ENCODE peak calls at places on chromosomes 7 and 10, in four cellular contexts. One of them, this sample, is unnamed.

GRCh38 chr7:137343483-137343841 is at the start of gene PTN:
- DNase-seq in neural progenitor cell: peak; percentile 79
- DNase-seq in tibial nerve: no peak
- DNase-seq in GM23248: peak; percentile 74
- DNase-seq in this sample: no peak

GRCh38 chr10:13769926-13770325 is 183.2 kb downstream of the PRPF18 start:
- DNase-seq in neural progenitor cell: no peak
- DNase-seq in tibial nerve: no peak
- DNase-seq in GM23248: peak; percentile 58
- DNase-seq in this sample: no peak

GRCh38 chr10:24307696-24308476 is 98.9 kb downstream of the KIAA1217 start:
- DNase-seq in neural progenitor cell: no peak
- DNase-seq in tibial nerve: no peak
- DNase-seq in GM23248: no peak
- DNase-seq in this sample: no peak

GRCh38 chr10:3901370-3901769 is 116.4 kb upstream of the KLF6 start:
- DNase-seq in GM23248: no peak
- DNase-seq in neural progenitor cell: no peak
- DNase-seq in tibial nerve: no peak
- DNase-seq in this sample: no peak

GRCh38 chr7:102096706-102097427 is 189.8 kb upstream of the SH2B2 start:
- DNase-seq in GM23248: no peak
- DNase-seq in tibial nerve: no peak
- DNase-seq in neural progenitor cell: peak; percentile 25
- DNase-seq in this sample: peak; percentile 57

GRCh38 chr10:48931188-48931587 is 8.5 kb downstream of the LRRC18 start:
- DNase-seq in GM23248: no peak
- DNase-seq in neural progenitor cell: peak; percentile 50
- DNase-seq in tibial nerve: no peak
- DNase-seq in this sample: no peak

GRCh38 chr7:49166441-49166840 is 242.1 kb downstream of the CDC14C start:
- DNase-seq in GM23248: peak; percentile 2
- DNase-seq in tibial nerve: no peak
- DNase-seq in neural progenitor cell: peak; percentile 6
- DNase-seq in this sample: no peak

GRCh38 chr7:157396316-157397035 is 59.7 kb downstream of the DNAJB6 start:
- DNase-seq in GM23248: no peak
- DNase-seq in neural progenitor cell: peak; percentile 23
- DNase-seq in tibial nerve: no peak
- DNase-seq in this sample: no peak

DNA sequence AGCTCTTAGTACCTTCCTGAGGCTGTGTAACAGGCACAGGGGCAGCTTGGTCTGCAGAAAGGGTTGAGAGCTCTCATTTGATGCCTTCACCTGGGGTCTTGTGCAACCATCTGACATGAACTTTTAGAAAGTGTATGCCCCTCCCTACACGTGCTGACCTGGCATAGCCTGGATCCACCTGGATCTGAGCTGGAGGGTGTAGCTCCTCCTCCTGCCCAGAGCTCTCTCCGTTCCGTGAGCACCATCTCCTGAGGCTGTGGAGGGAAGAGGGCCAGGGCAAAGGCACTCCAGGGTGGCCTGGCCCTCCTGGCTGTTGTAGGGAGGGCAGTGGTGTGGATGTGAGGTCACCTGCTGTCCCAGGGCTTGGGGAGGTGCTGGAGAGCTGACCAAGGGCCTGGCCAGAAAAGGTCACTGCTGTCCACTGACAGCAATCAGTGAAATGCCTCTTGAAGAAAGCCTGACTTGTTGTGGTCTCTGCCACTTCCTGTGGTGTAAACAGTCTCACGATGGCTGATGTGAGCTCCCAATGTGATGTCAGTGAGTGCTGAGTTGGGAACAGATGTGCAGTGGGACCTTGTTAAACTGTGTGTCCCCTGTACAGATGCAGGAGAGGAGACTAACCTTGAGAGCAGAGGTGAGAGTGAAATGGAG is 23.0 kb downstream of the AMZ1 start:
- DNase-seq in GM23248: no peak
- DNase-seq in neural progenitor cell: no peak
- DNase-seq in tibial nerve: no peak
- DNase-seq in this sample: no peak
- H3K4me1 ChIP-seq in GM23248: no peaks in the 10 kb centered on the region
- H3K4me1 ChIP-seq in neural progenitor cell: peaks cover 16% of the 10 kb centered on the region
- H3K4me1 ChIP-seq in tibial nerve: peaks cover 4% of the 10 kb centered on the region
- H3K4me1 ChIP-seq in this sample: peaks cover 23% of the 10 kb centered on the region

GRCh38 chr10:97685395-97685958 is 1.6 kb downstream of the AVPI1 start:
- DNase-seq in GM23248: peak; percentile 63
- DNase-seq in neural progenitor cell: peak; percentile 52
- DNase-seq in tibial nerve: no peak
- DNase-seq in this sample: no peak
- H3K27ac ChIP-seq in GM23248: peak overlapping the region; percentile 99
- H3K27ac ChIP-seq in neural progenitor cell: no peak overlapping the region
- H3K27ac ChIP-seq in tibial nerve: peak overlapping the region; percentile 99
- H3K27ac ChIP-seq in this sample: peak overlapping the region; percentile 88

DNA sequence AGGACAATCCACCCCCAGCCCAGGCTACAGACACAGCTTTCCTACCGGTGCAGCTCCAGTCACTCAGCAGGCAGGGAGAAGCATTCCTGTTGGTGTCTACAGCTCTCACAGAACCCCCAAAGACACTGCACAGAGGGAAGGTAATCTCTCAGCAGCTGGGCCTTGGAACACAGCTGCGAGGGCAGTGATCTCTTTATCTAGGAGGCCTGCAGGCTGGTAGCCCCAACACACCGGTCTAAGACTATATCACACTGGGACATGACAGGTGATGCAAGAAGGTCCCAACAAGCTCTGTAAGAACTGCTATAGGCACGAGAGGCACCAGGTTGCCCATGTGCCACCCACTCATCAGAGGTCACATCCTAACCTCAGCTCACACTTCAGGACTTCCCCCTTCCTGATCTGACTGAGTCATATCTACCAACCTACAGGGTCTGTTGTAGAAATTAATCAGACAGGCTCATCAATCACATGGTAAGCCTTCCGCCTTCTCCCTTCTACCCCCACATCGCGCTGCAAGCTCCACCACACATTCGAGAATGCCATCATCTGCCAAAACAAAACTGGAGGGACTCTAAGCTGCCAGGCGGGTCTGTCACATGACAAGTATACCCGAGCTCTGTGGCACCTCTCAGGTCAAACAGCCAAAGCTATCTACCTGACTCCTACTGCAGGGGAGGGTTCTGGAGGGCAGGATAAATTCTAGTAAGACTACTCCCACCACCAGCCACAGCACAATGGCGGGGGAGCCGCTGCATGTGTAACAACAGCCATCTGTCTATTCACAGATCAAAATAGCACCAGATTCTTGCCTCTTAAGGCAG is 26.1 kb downstream of the FAM53B start:
- DNase-seq in GM23248: no peak
- DNase-seq in neural progenitor cell: no peak
- DNase-seq in tibial nerve: no peak
- DNase-seq in this sample: no peak
- H3K4me1 ChIP-seq in GM23248: peaks cover 5% of the 10 kb centered on the region
- H3K4me1 ChIP-seq in neural progenitor cell: peaks cover 27% of the 10 kb centered on the region
- H3K4me1 ChIP-seq in tibial nerve: peaks cover 93% of the 10 kb centered on the region
- H3K4me1 ChIP-seq in this sample: peaks cover 93% of the 10 kb centered on the region

GRCh38 chr7:130903358-130903974 is 169.5 kb upstream of the KLF14 start:
- DNase-seq in GM23248: peak; percentile 96
- DNase-seq in tibial nerve: no peak
- DNase-seq in neural progenitor cell: no peak
- DNase-seq in this sample: no peak

GRCh38 chr7:130904031-130904757 is 170.2 kb upstream of the KLF14 start:
- DNase-seq in tibial nerve: no peak
- DNase-seq in GM23248: peak; percentile 93
- DNase-seq in neural progenitor cell: no peak
- DNase-seq in this sample: no peak

GRCh38 chr7:130902755-130903357 is 168.8 kb upstream of the KLF14 start:
- DNase-seq in tibial nerve: no peak
- DNase-seq in neural progenitor cell: no peak
- DNase-seq in GM23248: no peak
- DNase-seq in this sample: no peak

GRCh38 chr7:130906575-130906974 is 172.6 kb upstream of the KLF14 start:
- DNase-seq in tibial nerve: no peak
- DNase-seq in neural progenitor cell: no peak
- DNase-seq in GM23248: no peak
- DNase-seq in this sample: no peak

DNA sequence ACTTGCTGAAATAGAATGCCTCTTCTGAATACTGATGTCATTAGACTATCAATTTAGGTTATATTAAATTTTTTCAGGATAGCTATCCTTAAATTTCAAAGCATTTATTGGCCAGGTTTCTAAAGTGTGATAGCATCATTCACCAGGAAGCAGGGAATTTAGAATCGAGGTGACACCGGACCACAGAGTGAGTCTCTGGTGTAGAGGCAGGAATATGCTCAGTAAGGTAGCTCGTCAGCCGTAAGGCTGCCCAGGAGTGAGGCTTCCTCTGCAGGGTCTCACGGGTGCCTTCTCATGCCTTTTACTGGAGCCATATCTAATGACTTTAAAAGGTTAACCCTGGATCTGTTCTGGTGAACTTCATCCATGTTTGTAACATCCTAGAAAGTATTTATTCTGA is 170.8 kb upstream of the KLF14 start:
- DNase-seq in GM23248: peak; percentile 30
- DNase-seq in neural progenitor cell: no peak
- DNase-seq in tibial nerve: no peak
- DNase-seq in this sample: no peak
- H3K27ac ChIP-seq in GM23248: peak overlapping the region; percentile 98
- H3K27ac ChIP-seq in neural progenitor cell: no peak overlapping the region
- H3K27ac ChIP-seq in tibial nerve: peak overlapping the region; percentile 94
- H3K27ac ChIP-seq in this sample: peak overlapping the region; percentile 74

GRCh38 chr7:158810846-158811245 is 18.5 kb downstream of the ESYT2 start:
- DNase-seq in neural progenitor cell: no peak
- DNase-seq in GM23248: no peak
- DNase-seq in tibial nerve: no peak
- DNase-seq in this sample: no peak

GRCh38 chr7:158809596-158809995 is 19.7 kb downstream of the ESYT2 start:
- DNase-seq in GM23248: no peak
- DNase-seq in neural progenitor cell: no peak
- DNase-seq in tibial nerve: no peak
- DNase-seq in this sample: no peak

GRCh38 chr7:158811461-158811860 is 17.8 kb downstream of the ESYT2 start:
- DNase-seq in GM23248: peak; percentile 72
- DNase-seq in neural progenitor cell: no peak
- DNase-seq in tibial nerve: no peak
- DNase-seq in this sample: no peak

GRCh38 chr7:158812684-158813083 is 16.6 kb downstream of the ESYT2 start:
- DNase-seq in neural progenitor cell: no peak
- DNase-seq in GM23248: no peak
- DNase-seq in tibial nerve: no peak
- DNase-seq in this sample: no peak

DNA sequence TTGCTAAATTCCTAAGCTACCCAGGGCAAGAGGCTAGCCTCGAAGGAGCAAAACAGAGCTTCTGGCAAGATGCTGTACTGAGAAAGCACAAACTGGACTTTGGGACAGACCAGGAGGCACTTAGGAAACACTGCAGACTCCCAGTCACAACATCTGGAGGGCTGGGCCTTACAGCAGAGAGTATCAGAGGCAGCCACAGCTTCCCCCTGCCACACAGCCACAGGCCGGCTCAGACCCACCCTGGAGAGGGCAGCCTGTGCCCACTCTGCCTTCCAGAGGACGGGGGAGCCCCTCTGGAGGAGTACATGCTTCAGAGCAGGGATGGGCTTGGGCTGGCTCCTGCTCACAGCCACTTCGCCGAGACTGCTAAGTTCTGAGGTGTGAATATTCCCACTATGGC is 17.4 kb downstream of the ESYT2 start:
- DNase-seq in tibial nerve: no peak
- DNase-seq in neural progenitor cell: peak; percentile 5
- DNase-seq in GM23248: peak; percentile 34
- DNase-seq in this sample: no peak
- H3K4me1 ChIP-seq in tibial nerve: peaks cover 28% of the 10 kb centered on the region
- H3K4me1 ChIP-seq in neural progenitor cell: peaks cover 25% of the 10 kb centered on the region
- H3K4me1 ChIP-seq in GM23248: peaks cover 28% of the 10 kb centered on the region
- H3K4me1 ChIP-seq in this sample: peaks cover 89% of the 10 kb centered on the region

GRCh38 chr10:50324680-50325393 is 73.5 kb upstream of the ASAH2 start:
- DNase-seq in GM23248: no peak
- DNase-seq in tibial nerve: no peak
- DNase-seq in neural progenitor cell: no peak
- DNase-seq in this sample: no peak

GRCh38 chr10:50322075-50322474 is 70.8 kb upstream of the ASAH2 start:
- DNase-seq in tibial nerve: no peak
- DNase-seq in GM23248: peak; percentile 79
- DNase-seq in neural progenitor cell: no peak
- DNase-seq in this sample: no peak

GRCh38 chr10:50331486-50331885 is 80.2 kb upstream of the ASAH2 start:
- DNase-seq in neural progenitor cell: no peak
- DNase-seq in GM23248: no peak
- DNase-seq in tibial nerve: no peak
- DNase-seq in this sample: no peak

GRCh38 chr10:50326757-50327701 is 75.7 kb upstream of the ASAH2 start:
- DNase-seq in tibial nerve: no peak
- DNase-seq in GM23248: peak; percentile 80
- DNase-seq in neural progenitor cell: no peak
- DNase-seq in this sample: no peak

GRCh38 chr10:50325449-50326188 is 74.3 kb upstream of the ASAH2 start:
- DNase-seq in GM23248: peak; percentile 99
- DNase-seq in neural progenitor cell: no peak
- DNase-seq in tibial nerve: peak; percentile 16
- DNase-seq in this sample: no peak
- H3K27ac ChIP-seq in GM23248: peak overlapping the region; percentile 73
- H3K27ac ChIP-seq in neural progenitor cell: no peak overlapping the region
- H3K27ac ChIP-seq in tibial nerve: peak overlapping the region; percentile 51
- H3K27ac ChIP-seq in this sample: peak overlapping the region; percentile 70

GRCh38 chr7:1936006-1936310 is 265.9 kb downstream of the ELFN1 start:
- DNase-seq in tibial nerve: no peak
- DNase-seq in neural progenitor cell: no peak
- DNase-seq in GM23248: no peak
- DNase-seq in this sample: no peak

GRCh38 chr7:1935176-1936005 is 265.3 kb downstream of the ELFN1 start:
- DNase-seq in tibial nerve: no peak
- DNase-seq in GM23248: no peak
- DNase-seq in neural progenitor cell: no peak
- DNase-seq in this sample: no peak

GRCh38 chr7:1934756-1935155 is 264.7 kb downstream of the ELFN1 start:
- DNase-seq in GM23248: no peak
- DNase-seq in neural progenitor cell: no peak
- DNase-seq in tibial nerve: no peak
- DNase-seq in this sample: no peak

GRCh38 chr7:1937252-1937605 is 267.2 kb downstream of the ELFN1 start:
- DNase-seq in neural progenitor cell: no peak
- DNase-seq in tibial nerve: no peak
- DNase-seq in GM23248: no peak
- DNase-seq in this sample: no peak

GRCh38 chr7:1936531-1937251 is 266.6 kb downstream of the ELFN1 start:
- DNase-seq in tibial nerve: no peak
- DNase-seq in neural progenitor cell: no peak
- DNase-seq in GM23248: no peak
- DNase-seq in this sample: no peak
- H3K4me1 ChIP-seq in tibial nerve: peaks cover 17% of the 10 kb centered on the region
- H3K4me1 ChIP-seq in neural progenitor cell: peaks cover 4% of the 10 kb centered on the region
- H3K4me1 ChIP-seq in GM23248: no peaks in the 10 kb centered on the region
- H3K4me1 ChIP-seq in this sample: peaks cover 19% of the 10 kb centered on the region